ENCODE peak calls at places on chromosome 12, in eight cellular contexts. One of them, this sample, is unnamed.

GRCh38 chr12:46266382-46266791 is 2.5 kb downstream of the SLC38A1 start:
- DNase-seq in HepG2: no peak
- DNase-seq in stomach: no peak
- DNase-seq in suprapubic skin: no peak
- DNase-seq in SK-N-SH: peak
- DNase-seq in HCT116: no peak
- DNase-seq in HL-60: peak
- DNase-seq in H1: no peak
- DNase-seq in this sample: peak

GRCh38 chr12:49146406-49146805 is 15.2 kb upstream of the TUBA1B start:
- DNase-seq in HepG2: no peak
- DNase-seq in stomach: no peak
- DNase-seq in suprapubic skin: no peak
- DNase-seq in SK-N-SH: no peak
- DNase-seq in HCT116: no peak
- DNase-seq in HL-60: no peak
- DNase-seq in H1: no peak
- DNase-seq in this sample: no peak

GRCh38 chr12:80183939-80184338 is 84.6 kb downstream of the OTOGL start:
- DNase-seq in HepG2: no peak
- DNase-seq in stomach: no peak
- DNase-seq in suprapubic skin: no peak
- DNase-seq in SK-N-SH: no peak
- DNase-seq in HCT116: no peak
- DNase-seq in HL-60: no peak
- DNase-seq in H1: no peak
- DNase-seq in this sample: no peak

GRCh38 chr12:55736076-55736475 is 6.8 kb upstream of the GDF11 start:
- DNase-seq in HepG2: no peak
- DNase-seq in stomach: no peak
- DNase-seq in suprapubic skin: no peak
- DNase-seq in SK-N-SH: no peak
- DNase-seq in HCT116: no peak
- DNase-seq in HL-60: no peak
- DNase-seq in H1: no peak
- DNase-seq in this sample: no peak

GRCh38 chr12:101792046-101792931 is 38.5 kb downstream of the GNPTAB start:
- DNase-seq in HepG2: no peak
- DNase-seq in stomach: no peak
- DNase-seq in suprapubic skin: no peak
- DNase-seq in SK-N-SH: peak
- DNase-seq in HCT116: no peak
- DNase-seq in HL-60: no peak
- DNase-seq in H1: no peak
- DNase-seq in this sample: no peak

GRCh38 chr12:80778005-80778541 is 61.4 kb downstream of the MYF5 start:
- DNase-seq in HepG2: peak
- DNase-seq in stomach: peak
- DNase-seq in suprapubic skin: peak
- DNase-seq in SK-N-SH: peak
- DNase-seq in HCT116: peak
- DNase-seq in HL-60: peak
- DNase-seq in H1: no peak
- DNase-seq in this sample: peak

GRCh38 chr12:3078086-3078820 is 1.1 kb downstream of the TSPAN9 start:
- DNase-seq in HepG2: no peak
- DNase-seq in stomach: no peak
- DNase-seq in suprapubic skin: peak
- DNase-seq in SK-N-SH: no peak
- DNase-seq in HCT116: no peak
- DNase-seq in HL-60: no peak
- DNase-seq in H1: no peak
- DNase-seq in this sample: no peak

GRCh38 chr12:90301095-90301494 is 592.5 kb upstream of the ATP2B1 start:
- DNase-seq in HepG2: no peak
- DNase-seq in stomach: no peak
- DNase-seq in suprapubic skin: no peak
- DNase-seq in SK-N-SH: no peak
- DNase-seq in HCT116: no peak
- DNase-seq in HL-60: no peak
- DNase-seq in H1: no peak
- DNase-seq in this sample: no peak

GRCh38 chr12:6461401-6462233 is 8.9 kb downstream of the VAMP1 start:
- DNase-seq in HepG2: no peak
- DNase-seq in stomach: peak
- DNase-seq in suprapubic skin: no peak
- DNase-seq in SK-N-SH: no peak
- DNase-seq in HCT116: no peak
- DNase-seq in HL-60: peak
- DNase-seq in H1: no peak
- DNase-seq in this sample: peak

GRCh38 chr12:76020731-76021672 is 10.6 kb downstream of the PHLDA1 start:
- DNase-seq in HepG2: no peak
- DNase-seq in stomach: no peak
- DNase-seq in suprapubic skin: no peak
- DNase-seq in SK-N-SH: no peak
- DNase-seq in HCT116: peak
- DNase-seq in HL-60: peak
- DNase-seq in H1: no peak
- DNase-seq in this sample: peak

GRCh38 chr12:18320036-18320617 is 58.8 kb downstream of the PIK3C2G start:
- DNase-seq in HepG2: peak
- DNase-seq in stomach: no peak
- DNase-seq in suprapubic skin: no peak
- DNase-seq in SK-N-SH: peak
- DNase-seq in HCT116: peak
- DNase-seq in HL-60: peak
- DNase-seq in H1: no peak
- DNase-seq in this sample: no peak

GRCh38 chr12:28800129-28800528 is 348.9 kb upstream of the FAR2 start:
- DNase-seq in HepG2: no peak
- DNase-seq in stomach: no peak
- DNase-seq in suprapubic skin: no peak
- DNase-seq in SK-N-SH: no peak
- DNase-seq in HCT116: no peak
- DNase-seq in HL-60: no peak
- DNase-seq in H1: no peak
- DNase-seq in this sample: no peak

DNA sequence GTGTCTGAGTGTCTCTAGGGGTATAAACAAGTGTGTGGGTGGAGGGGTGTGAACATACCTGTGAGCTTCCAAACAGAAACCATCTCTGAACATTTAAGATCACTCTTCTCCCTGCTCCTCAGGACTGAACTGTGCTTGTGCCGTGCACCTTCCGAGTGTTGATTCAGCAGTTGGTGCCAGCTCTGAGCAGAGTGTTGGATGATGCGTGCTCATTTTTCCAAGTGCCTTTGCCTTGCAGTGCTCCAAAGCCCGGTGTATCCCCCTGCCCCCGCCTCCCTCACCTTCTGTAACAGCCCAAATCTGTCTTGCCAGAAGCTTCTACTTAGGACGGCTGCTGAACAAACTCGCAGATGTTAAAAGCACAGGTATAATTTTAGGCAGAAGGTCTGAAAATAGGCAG is 4.4 kb downstream of the WSCD2 start:
- DNase-seq in HepG2: no peak
- DNase-seq in stomach: no peak
- DNase-seq in suprapubic skin: no peak
- DNase-seq in SK-N-SH: no peak
- DNase-seq in HCT116: no peak
- DNase-seq in HL-60: no peak
- DNase-seq in H1: no peak
- DNase-seq in this sample: no peak
- TF ChIP-seq POLR2AphosphoS5 in HepG2: no peak
- TF ChIP-seq POLR2AphosphoS5 in stomach: no peak
- TF ChIP-seq POLR2AphosphoS5 in suprapubic skin: no peak
- TF ChIP-seq POLR2AphosphoS5 in SK-N-SH: no peak
- TF ChIP-seq POLR2AphosphoS5 in HCT116: no peak
- TF ChIP-seq POLR2AphosphoS5 in HL-60: no peak
- TF ChIP-seq POLR2AphosphoS5 in H1: no peak
- TF ChIP-seq POLR2AphosphoS5 in this sample: no peak

GRCh38 chr12:113224955-113225354 is 3.7 kb downstream of the TPCN1 start:
- DNase-seq in HepG2: no peak
- DNase-seq in stomach: no peak
- DNase-seq in suprapubic skin: no peak
- DNase-seq in SK-N-SH: no peak
- DNase-seq in HCT116: no peak
- DNase-seq in HL-60: no peak
- DNase-seq in H1: no peak
- DNase-seq in this sample: no peak

GRCh38 chr12:113220593-113221180 is 577 bp upstream of the TPCN1 start:
- DNase-seq in HepG2: no peak
- DNase-seq in stomach: no peak
- DNase-seq in suprapubic skin: no peak
- DNase-seq in SK-N-SH: no peak
- DNase-seq in HCT116: no peak
- DNase-seq in HL-60: no peak
- DNase-seq in H1: no peak
- DNase-seq in this sample: no peak

GRCh38 chr12:113222730-113223531 is 1.7 kb downstream of the TPCN1 start:
- DNase-seq in HepG2: peak
- DNase-seq in stomach: peak
- DNase-seq in suprapubic skin: peak
- DNase-seq in SK-N-SH: no peak
- DNase-seq in HCT116: no peak
- DNase-seq in HL-60: peak
- DNase-seq in H1: no peak
- DNase-seq in this sample: peak

GRCh38 chr12:113221997-113222729 is 899 bp downstream of the TPCN1 start:
- DNase-seq in HepG2: no peak
- DNase-seq in stomach: no peak
- DNase-seq in suprapubic skin: peak
- DNase-seq in SK-N-SH: no peak
- DNase-seq in HCT116: no peak
- DNase-seq in HL-60: peak
- DNase-seq in H1: peak
- DNase-seq in this sample: no peak

DNA sequence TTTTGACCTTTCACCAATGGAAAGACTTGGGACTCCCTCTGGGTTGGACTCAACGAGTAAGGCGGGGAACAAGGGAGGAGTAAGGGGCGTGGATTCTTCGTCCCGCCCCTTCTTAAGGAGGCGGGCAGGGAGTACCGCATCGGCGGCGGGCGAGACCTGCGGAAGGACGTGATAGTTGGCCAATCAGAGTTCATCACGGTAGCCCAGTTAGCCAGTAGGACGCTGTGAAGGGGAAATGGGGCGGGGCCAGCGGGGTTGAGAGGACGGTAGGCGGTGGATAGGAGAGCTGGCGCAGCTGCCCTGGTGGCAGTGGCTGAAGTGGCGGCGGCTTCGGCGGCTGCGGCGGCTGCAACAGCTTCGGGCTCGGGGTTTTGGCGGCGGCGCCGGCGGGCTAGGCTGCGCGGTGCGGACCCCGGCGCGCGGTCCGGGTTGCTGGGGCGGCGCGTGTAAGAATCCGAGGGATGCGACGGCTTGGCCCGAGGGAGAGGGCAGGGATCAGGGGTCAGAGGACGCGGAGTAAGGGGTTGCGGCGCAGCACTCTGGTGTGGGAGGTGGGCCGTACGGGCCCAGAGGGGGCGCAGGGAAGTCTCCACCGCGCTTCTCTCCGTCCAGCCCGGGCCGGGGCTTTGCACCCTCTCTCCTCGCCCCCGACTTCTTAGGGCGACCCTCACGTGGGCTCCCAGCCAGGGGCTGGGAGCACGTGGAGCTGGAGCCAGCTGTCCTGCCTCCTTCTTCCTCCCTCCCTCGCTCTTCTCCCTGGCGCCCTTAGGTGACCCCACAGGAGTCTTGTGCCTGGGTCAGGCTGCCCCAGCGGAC is at the start of gene TPCN1:
- DNase-seq in HepG2: peak
- DNase-seq in stomach: peak
- DNase-seq in suprapubic skin: peak
- DNase-seq in SK-N-SH: peak
- DNase-seq in HCT116: peak
- DNase-seq in HL-60: peak
- DNase-seq in H1: peak
- DNase-seq in this sample: peak
- TF ChIP-seq CTCF in HepG2: peak
- TF ChIP-seq CTCF in stomach: no peak
- TF ChIP-seq CTCF in suprapubic skin: no peak
- TF ChIP-seq CTCF in SK-N-SH: peak
- TF ChIP-seq CTCF in HCT116: no peak
- TF ChIP-seq CTCF in HL-60: no peak
- TF ChIP-seq CTCF in H1: peak
- TF ChIP-seq CTCF in this sample: peak

DNA sequence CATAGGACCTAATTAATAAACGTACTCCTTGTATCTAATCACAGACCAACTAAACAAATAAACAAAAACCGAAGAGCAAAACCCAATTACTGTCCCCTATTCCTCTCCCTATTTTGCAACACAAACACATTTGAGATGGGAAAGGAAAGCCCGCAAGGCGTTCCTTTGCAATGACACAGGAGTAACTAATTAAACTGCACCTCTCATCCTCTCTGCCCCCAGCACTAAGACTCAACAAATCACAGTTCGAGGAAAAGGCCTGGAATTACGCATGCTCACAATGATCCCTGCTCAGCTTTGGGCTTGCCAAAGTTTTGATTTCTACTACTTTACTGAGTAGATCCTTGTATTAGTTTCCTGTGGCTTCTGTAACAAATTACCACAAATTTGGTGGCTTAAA is 122.8 kb downstream of the NAV3 start:
- DNase-seq in HepG2: no peak
- DNase-seq in stomach: no peak
- DNase-seq in suprapubic skin: no peak
- DNase-seq in SK-N-SH: no peak
- DNase-seq in HCT116: no peak
- DNase-seq in HL-60: no peak
- DNase-seq in H1: no peak
- DNase-seq in this sample: no peak
- TF ChIP-seq POLR2AphosphoS5 in HepG2: no peak
- TF ChIP-seq POLR2AphosphoS5 in stomach: no peak
- TF ChIP-seq POLR2AphosphoS5 in suprapubic skin: no peak
- TF ChIP-seq POLR2AphosphoS5 in SK-N-SH: no peak
- TF ChIP-seq POLR2AphosphoS5 in HCT116: no peak
- TF ChIP-seq POLR2AphosphoS5 in HL-60: no peak
- TF ChIP-seq POLR2AphosphoS5 in H1: no peak
- TF ChIP-seq POLR2AphosphoS5 in this sample: no peak

GRCh38 chr12:118850244-118850825 is 131.0 kb upstream of the SRRM4 start:
- DNase-seq in HepG2: peak
- DNase-seq in stomach: no peak
- DNase-seq in suprapubic skin: no peak
- DNase-seq in SK-N-SH: peak
- DNase-seq in HCT116: peak
- DNase-seq in HL-60: peak
- DNase-seq in H1: peak
- DNase-seq in this sample: peak

GRCh38 chr12:118855858-118856257 is 125.5 kb upstream of the SRRM4 start:
- DNase-seq in HepG2: no peak
- DNase-seq in stomach: no peak
- DNase-seq in suprapubic skin: no peak
- DNase-seq in SK-N-SH: no peak
- DNase-seq in HCT116: no peak
- DNase-seq in HL-60: no peak
- DNase-seq in H1: no peak
- DNase-seq in this sample: no peak

DNA sequence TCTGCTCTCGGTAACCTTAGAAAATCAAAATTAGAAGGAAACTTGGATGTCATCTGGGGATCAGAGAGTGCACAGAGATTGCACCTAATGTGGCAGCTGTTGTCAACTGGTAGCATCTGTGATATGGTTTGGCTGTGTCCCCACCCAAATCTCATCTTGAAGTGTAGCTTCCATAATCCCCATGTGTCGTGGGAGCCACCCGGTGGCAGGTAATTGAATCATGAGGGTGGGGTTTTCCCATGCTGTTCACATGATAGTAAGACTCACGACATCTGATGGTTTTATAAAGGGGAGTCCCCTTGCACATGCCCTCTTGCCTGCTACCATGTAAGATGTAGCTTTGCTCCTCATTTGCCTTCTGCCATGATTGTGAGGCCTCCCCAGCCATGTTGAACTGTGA is 127.7 kb upstream of the SRRM4 start:
- DNase-seq in HepG2: no peak
- DNase-seq in stomach: no peak
- DNase-seq in suprapubic skin: no peak
- DNase-seq in SK-N-SH: no peak
- DNase-seq in HCT116: no peak
- DNase-seq in HL-60: no peak
- DNase-seq in H1: peak
- DNase-seq in this sample: no peak
- TF ChIP-seq CTCF in HepG2: peak
- TF ChIP-seq CTCF in stomach: no peak
- TF ChIP-seq CTCF in suprapubic skin: no peak
- TF ChIP-seq CTCF in SK-N-SH: no peak
- TF ChIP-seq CTCF in HCT116: no peak
- TF ChIP-seq CTCF in HL-60: no peak
- TF ChIP-seq CTCF in H1: peak
- TF ChIP-seq CTCF in this sample: no peak